ENCODE peak calls at places on chromosomes 13 and 19, in six cellular contexts. One of them, this sample, is unnamed.

GRCh38 chr19:16527971-16528521 is 14.2 kb downstream of the CHERP start:
- DNase-seq in ACHN: peak
- DNase-seq in COLO829: no peak
- DNase-seq in anterior cingulate cortex: no peak
- DNase-seq in GM03348: no peak
- DNase-seq in CD8-positive, alpha-beta memory T cell: peak
- DNase-seq in this sample: peak

GRCh38 chr13:52004508-52005183 is 6.6 kb downstream of the ATP7B start:
- DNase-seq in ACHN: peak
- DNase-seq in COLO829: no peak
- DNase-seq in anterior cingulate cortex: no peak
- DNase-seq in GM03348: no peak
- DNase-seq in CD8-positive, alpha-beta memory T cell: no peak
- DNase-seq in this sample: no peak

GRCh38 chr13:48944221-48944620 is 31.5 kb upstream of the FNDC3A start:
- DNase-seq in ACHN: no peak
- DNase-seq in COLO829: no peak
- DNase-seq in anterior cingulate cortex: no peak
- DNase-seq in GM03348: no peak
- DNase-seq in CD8-positive, alpha-beta memory T cell: no peak
- DNase-seq in this sample: no peak

GRCh38 chr13:88068316-88068715 is 397.1 kb downstream of the SLITRK5 start:
- DNase-seq in ACHN: peak
- DNase-seq in COLO829: no peak
- DNase-seq in anterior cingulate cortex: no peak
- DNase-seq in GM03348: no peak
- DNase-seq in CD8-positive, alpha-beta memory T cell: no peak
- DNase-seq in this sample: no peak

GRCh38 chr19:30757836-30758617 is 385.8 kb downstream of the ZNF536 start:
- DNase-seq in ACHN: no peak
- DNase-seq in COLO829: no peak
- DNase-seq in anterior cingulate cortex: no peak
- DNase-seq in GM03348: no peak
- DNase-seq in CD8-positive, alpha-beta memory T cell: no peak
- DNase-seq in this sample: no peak

GRCh38 chr13:59950201-59950730 is 213.5 kb downstream of the DIAPH3 start:
- DNase-seq in ACHN: no peak
- DNase-seq in COLO829: no peak
- DNase-seq in anterior cingulate cortex: no peak
- DNase-seq in GM03348: no peak
- DNase-seq in CD8-positive, alpha-beta memory T cell: no peak
- DNase-seq in this sample: no peak

GRCh38 chr19:3778899-3779723 is 7.1 kb downstream of the MATK start:
- DNase-seq in ACHN: no peak
- DNase-seq in COLO829: no peak
- DNase-seq in anterior cingulate cortex: no peak
- DNase-seq in GM03348: no peak
- DNase-seq in CD8-positive, alpha-beta memory T cell: no peak
- DNase-seq in this sample: no peak

GRCh38 chr13:41514853-41515395 is 57.6 kb downstream of the RGCC start:
- DNase-seq in ACHN: no peak
- DNase-seq in COLO829: no peak
- DNase-seq in anterior cingulate cortex: no peak
- DNase-seq in GM03348: no peak
- DNase-seq in CD8-positive, alpha-beta memory T cell: no peak
- DNase-seq in this sample: no peak

GRCh38 chr19:47729799-47730520 is 15.4 kb upstream of the NOP53 start:
- DNase-seq in ACHN: peak
- DNase-seq in COLO829: no peak
- DNase-seq in anterior cingulate cortex: peak
- DNase-seq in GM03348: no peak
- DNase-seq in CD8-positive, alpha-beta memory T cell: no peak
- DNase-seq in this sample: peak

GRCh38 chr19:50725932-50726230 is 2.7 kb downstream of the CLEC11A start:
- DNase-seq in ACHN: no peak
- DNase-seq in COLO829: no peak
- DNase-seq in anterior cingulate cortex: no peak
- DNase-seq in GM03348: no peak
- DNase-seq in CD8-positive, alpha-beta memory T cell: no peak
- DNase-seq in this sample: no peak

GRCh38 chr19:17337675-17338439 is 504 bp downstream of the GTPBP3 start:
- DNase-seq in ACHN: peak
- DNase-seq in COLO829: no peak
- DNase-seq in anterior cingulate cortex: no peak
- DNase-seq in GM03348: peak
- DNase-seq in CD8-positive, alpha-beta memory T cell: no peak
- DNase-seq in this sample: no peak

GRCh38 chr19:5792224-5792623 is 1.3 kb upstream of the DUS3L start:
- DNase-seq in ACHN: no peak
- DNase-seq in COLO829: no peak
- DNase-seq in anterior cingulate cortex: no peak
- DNase-seq in GM03348: no peak
- DNase-seq in CD8-positive, alpha-beta memory T cell: no peak
- DNase-seq in this sample: no peak

GRCh38 chr13:25927966-25928365 is 123.8 kb downstream of the SHISA2 start:
- DNase-seq in ACHN: no peak
- DNase-seq in COLO829: no peak
- DNase-seq in anterior cingulate cortex: no peak
- DNase-seq in GM03348: no peak
- DNase-seq in CD8-positive, alpha-beta memory T cell: no peak
- DNase-seq in this sample: no peak

GRCh38 chr13:80884031-80884785 is 543.3 kb upstream of the SPRY2 start:
- DNase-seq in ACHN: no peak
- DNase-seq in COLO829: no peak
- DNase-seq in anterior cingulate cortex: no peak
- DNase-seq in GM03348: no peak
- DNase-seq in CD8-positive, alpha-beta memory T cell: no peak
- DNase-seq in this sample: no peak

GRCh38 chr13:99768986-99769385 is 202.6 kb downstream of the ZIC5 start:
- DNase-seq in ACHN: no peak
- DNase-seq in COLO829: no peak
- DNase-seq in anterior cingulate cortex: no peak
- DNase-seq in GM03348: no peak
- DNase-seq in CD8-positive, alpha-beta memory T cell: no peak
- DNase-seq in this sample: no peak

GRCh38 chr19:23971598-23971997 is 56.9 kb downstream of the ZNF726 start:
- DNase-seq in ACHN: no peak
- DNase-seq in COLO829: no peak
- DNase-seq in anterior cingulate cortex: no peak
- DNase-seq in GM03348: peak
- DNase-seq in CD8-positive, alpha-beta memory T cell: no peak
- DNase-seq in this sample: no peak

GRCh38 chr19:989381-990081 is 5.4 kb downstream of the WDR18 start:
- DNase-seq in ACHN: no peak
- DNase-seq in COLO829: no peak
- DNase-seq in anterior cingulate cortex: no peak
- DNase-seq in GM03348: no peak
- DNase-seq in CD8-positive, alpha-beta memory T cell: no peak
- DNase-seq in this sample: no peak

GRCh38 chr13:20831933-20832332 is 58.2 kb upstream of the EEF1AKMT1 start:
- DNase-seq in ACHN: no peak
- DNase-seq in COLO829: no peak
- DNase-seq in anterior cingulate cortex: no peak
- DNase-seq in GM03348: no peak
- DNase-seq in CD8-positive, alpha-beta memory T cell: no peak
- DNase-seq in this sample: no peak

GRCh38 chr13:85661639-85662038 is 137.6 kb downstream of the SLITRK6 start:
- DNase-seq in ACHN: no peak
- DNase-seq in COLO829: no peak
- DNase-seq in anterior cingulate cortex: no peak
- DNase-seq in GM03348: no peak
- DNase-seq in CD8-positive, alpha-beta memory T cell: no peak
- DNase-seq in this sample: no peak

GRCh38 chr13:113625965-113626661 is 31.9 kb downstream of the ATP4B start:
- DNase-seq in ACHN: no peak
- DNase-seq in COLO829: no peak
- DNase-seq in anterior cingulate cortex: no peak
- DNase-seq in GM03348: peak
- DNase-seq in CD8-positive, alpha-beta memory T cell: no peak
- DNase-seq in this sample: no peak

GRCh38 chr13:44719857-44720671 is 143.9 kb upstream of the TSC22D1 start:
- DNase-seq in ACHN: peak
- DNase-seq in COLO829: peak
- DNase-seq in anterior cingulate cortex: no peak
- DNase-seq in GM03348: peak
- DNase-seq in CD8-positive, alpha-beta memory T cell: no peak
- DNase-seq in this sample: no peak

GRCh38 chr13:23623394-23623793 is 53.2 kb downstream of the TNFRSF19 start:
- DNase-seq in ACHN: no peak
- DNase-seq in COLO829: no peak
- DNase-seq in anterior cingulate cortex: no peak
- DNase-seq in GM03348: no peak
- DNase-seq in CD8-positive, alpha-beta memory T cell: no peak
- DNase-seq in this sample: no peak

GRCh38 chr13:20057963-20058362 is 99.4 kb downstream of the ZMYM2 start:
- DNase-seq in ACHN: no peak
- DNase-seq in COLO829: no peak
- DNase-seq in anterior cingulate cortex: no peak
- DNase-seq in GM03348: no peak
- DNase-seq in CD8-positive, alpha-beta memory T cell: no peak
- DNase-seq in this sample: no peak

GRCh38 chr19:38583219-38583984 is 34.4 kb downstream of the MAP4K1 start:
- DNase-seq in ACHN: no peak
- DNase-seq in COLO829: no peak
- DNase-seq in anterior cingulate cortex: no peak
- DNase-seq in GM03348: no peak
- DNase-seq in CD8-positive, alpha-beta memory T cell: no peak
- DNase-seq in this sample: no peak

GRCh38 chr13:83980322-83980721 is 98.0 kb upstream of the SLITRK1 start:
- DNase-seq in ACHN: no peak
- DNase-seq in COLO829: no peak
- DNase-seq in anterior cingulate cortex: no peak
- DNase-seq in GM03348: no peak
- DNase-seq in CD8-positive, alpha-beta memory T cell: no peak
- DNase-seq in this sample: no peak

GRCh38 chr19:13022859-13023636 is 27.8 kb downstream of the NFIX start:
- DNase-seq in ACHN: peak
- DNase-seq in COLO829: peak
- DNase-seq in anterior cingulate cortex: peak
- DNase-seq in GM03348: peak
- DNase-seq in CD8-positive, alpha-beta memory T cell: no peak
- DNase-seq in this sample: no peak

GRCh38 chr13:99307247-99307646 is at the start of gene GPR183:
- DNase-seq in ACHN: peak
- DNase-seq in COLO829: no peak
- DNase-seq in anterior cingulate cortex: no peak
- DNase-seq in GM03348: no peak
- DNase-seq in CD8-positive, alpha-beta memory T cell: peak
- DNase-seq in this sample: no peak

GRCh38 chr13:25085125-25085742 is 10.7 kb upstream of the PABPC3 start:
- DNase-seq in ACHN: peak
- DNase-seq in COLO829: peak
- DNase-seq in anterior cingulate cortex: peak
- DNase-seq in GM03348: peak
- DNase-seq in CD8-positive, alpha-beta memory T cell: no peak
- DNase-seq in this sample: no peak

GRCh38 chr19:13068064-13068807 is 34.4 kb downstream of the LYL1 start:
- DNase-seq in ACHN: no peak
- DNase-seq in COLO829: no peak
- DNase-seq in anterior cingulate cortex: no peak
- DNase-seq in GM03348: no peak
- DNase-seq in CD8-positive, alpha-beta memory T cell: no peak
- DNase-seq in this sample: no peak

GRCh38 chr13:27599845-27600553 is 20.3 kb downstream of the LNX2 start:
- DNase-seq in ACHN: peak
- DNase-seq in COLO829: peak
- DNase-seq in anterior cingulate cortex: no peak
- DNase-seq in GM03348: peak
- DNase-seq in CD8-positive, alpha-beta memory T cell: no peak
- DNase-seq in this sample: no peak

GRCh38 chr13:42328672-42329071 is 56.7 kb downstream of the AKAP11 start:
- DNase-seq in ACHN: no peak
- DNase-seq in COLO829: no peak
- DNase-seq in anterior cingulate cortex: no peak
- DNase-seq in GM03348: no peak
- DNase-seq in CD8-positive, alpha-beta memory T cell: no peak
- DNase-seq in this sample: no peak

GRCh38 chr13:77465595-77466195 is 69.8 kb upstream of the SCEL start:
- DNase-seq in ACHN: no peak
- DNase-seq in COLO829: no peak
- DNase-seq in anterior cingulate cortex: no peak
- DNase-seq in GM03348: no peak
- DNase-seq in CD8-positive, alpha-beta memory T cell: no peak
- DNase-seq in this sample: no peak

GRCh38 chr13:108190897-108191296 is 24.4 kb downstream of the LIG4 start:
- DNase-seq in ACHN: no peak
- DNase-seq in COLO829: no peak
- DNase-seq in anterior cingulate cortex: no peak
- DNase-seq in GM03348: no peak
- DNase-seq in CD8-positive, alpha-beta memory T cell: no peak
- DNase-seq in this sample: no peak

GRCh38 chr13:49220035-49220855 is at the start of gene MLNR:
- DNase-seq in ACHN: peak
- DNase-seq in COLO829: no peak
- DNase-seq in anterior cingulate cortex: no peak
- DNase-seq in GM03348: peak
- DNase-seq in CD8-positive, alpha-beta memory T cell: peak
- DNase-seq in this sample: peak

GRCh38 chr13:113579686-113580085 is 4.9 kb upstream of the TFDP1 start:
- DNase-seq in ACHN: no peak
- DNase-seq in COLO829: no peak
- DNase-seq in anterior cingulate cortex: no peak
- DNase-seq in GM03348: no peak
- DNase-seq in CD8-positive, alpha-beta memory T cell: no peak
- DNase-seq in this sample: no peak

GRCh38 chr13:99197257-99197651 is 3.4 kb upstream of the UBAC2 start:
- DNase-seq in ACHN: no peak
- DNase-seq in COLO829: no peak
- DNase-seq in anterior cingulate cortex: no peak
- DNase-seq in GM03348: no peak
- DNase-seq in CD8-positive, alpha-beta memory T cell: no peak
- DNase-seq in this sample: peak

This sample was measured in T-cell.